ENCODE peak calls at places on chromosomes 7 and 10, in nine cellular contexts. K, D, L, X, S, N, G, F and J are unnamed samples.

GRCh38 chr10:132574783-132575319 is 37.3 kb downstream of the INPP5A start:
- DNase-seq in F (no peak), D (no peak), X (no peak), K (peak), N (peak), L (no peak), S (no peak), G (no peak), J (no peak)

GRCh38 chr10:83915801-83916200 is 223.5 kb upstream of the GHITM start:
- DNase-seq in N (no peak), D (no peak), K (no peak), X (no peak), L (no peak), G (no peak), F (no peak), S (no peak), J (no peak)

GRCh38 chr10:95480102-95480900 is 80.9 kb downstream of the SORBS1 start:
- DNase-seq in N (no peak), K (no peak), X (no peak), L (no peak), S (no peak), D (no peak), F (no peak), G (no peak), J (no peak)

GRCh38 chr7:139883814-139884213 is 54.8 kb downstream of the TBXAS1 start:
- DNase-seq in D (no peak), K (no peak), L (no peak), G (no peak), N (peak), X (no peak), F (no peak), S (no peak), J (no peak)

GRCh38 chr7:123594813-123595241 is 6.8 kb upstream of the ASB15 start:
- DNase-seq in N (no peak), K (no peak), G (peak), L (no peak), X (no peak), S (no peak), F (peak), D (no peak), J (peak)

GRCh38 chr10:110456523-110457091 is 41.1 kb upstream of the DUSP5 start:
- DNase-seq in L (no peak), F (no peak), N (peak), X (no peak), K (no peak), S (no peak), G (no peak), D (no peak), J (no peak)

GRCh38 chr7:53811555-53812079 is 730.6 kb upstream of the VSTM2A start:
- DNase-seq in N (no peak), G (no peak), F (no peak), X (no peak), S (no peak), L (no peak), K (no peak), D (no peak), J (no peak)

GRCh38 chr7:151756076-151756731 is 120.7 kb downstream of the PRKAG2 start:
- DNase-seq in G (no peak), L (peak), F (no peak), S (peak), N (peak), D (no peak), X (no peak), K (no peak), J (no peak)

GRCh38 chr10:71255817-71256660 is 43.7 kb downstream of the UNC5B start:
- DNase-seq in G (no peak), S (peak), X (no peak), D (peak), K (no peak), L (no peak), F (peak), N (peak), J (no peak)

GRCh38 chr10:661891-662605 is 27.4 kb downstream of the DIP2C start:
- DNase-seq in X (no peak), F (no peak), S (no peak), G (no peak), K (peak), D (no peak), N (no peak), L (no peak), J (peak)

GRCh38 chr7:86687831-86688230 is 44.1 kb downstream of the GRM3 start:
- DNase-seq in X (no peak), S (no peak), K (no peak), L (no peak), F (no peak), G (no peak), N (no peak), D (no peak), J (no peak)

GRCh38 chr10:73264423-73264822 is 12.0 kb upstream of the MRPS16 start:
- DNase-seq in D (no peak), X (no peak), F (no peak), S (no peak), G (no peak), L (no peak), K (no peak), N (no peak), J (no peak)

GRCh38 chr7:128938524-128939074 is 872 bp downstream of the IRF5 start:
- DNase-seq in G (no peak), F (no peak), X (no peak), N (peak), K (peak), L (no peak), S (no peak), D (no peak), J (no peak)

GRCh38 chr10:14578060-14578952 is 196.4 kb downstream of the FAM107B start:
- DNase-seq in D (no peak), L (no peak), N (peak), X (no peak), F (no peak), S (no peak), K (no peak), G (no peak), J (no peak)

GRCh38 chr7:26081627-26082026 is 70.4 kb upstream of the NFE2L3 start:
- DNase-seq in G (no peak), X (no peak), D (no peak), N (no peak), L (no peak), S (no peak), K (peak), F (no peak), J (no peak)

GRCh38 chr10:130022501-130023299 is 58.6 kb upstream of the EBF3 start:
- DNase-seq in N (no peak), G (no peak), L (no peak), X (no peak), K (peak), D (peak), S (no peak), F (no peak), J (no peak)

GRCh38 chr7:2313450-2314208 is 612 bp downstream of the SNX8 start:
- DNase-seq in K (no peak), G (no peak), S (no peak), L (no peak), X (no peak), N (peak), D (no peak), F (no peak), J (no peak)

GRCh38 chr7:128027485-128027980 is 3.7 kb downstream of the LRRC4 start:
- DNase-seq in L (no peak), X (no peak), S (no peak), G (no peak), K (peak), F (peak), N (no peak), D (no peak), J (no peak)

GRCh38 chr7:101164071-101164840 is 1.1 kb downstream of the VGF start:
- DNase-seq in X (no peak), F (peak), G (peak), S (no peak), D (no peak), K (peak), N (peak), L (no peak), J (peak)

GRCh38 chr10:78757542-78757941 is 311.2 kb upstream of the ZMIZ1 start:
- DNase-seq in L (no peak), F (no peak), N (peak), S (no peak), G (no peak), K (no peak), D (peak), X (no peak), J (no peak)

GRCh38 chr7:102216573-102217314 is 69.9 kb upstream of the SH2B2 start:
- DNase-seq in G (no peak), X (no peak), D (no peak), N (no peak), K (no peak), F (no peak), L (no peak), S (no peak), J (no peak)

GRCh38 chr7:100626530-100627237 is 14.3 kb downstream of the MOSPD3 start:
- DNase-seq in D (peak), G (peak), N (peak), L (peak), K (peak), S (peak), X (peak), F (peak), J (peak)